ENCODE peak calls at places on chromosomes 4 and X, in five cellular contexts. K is cardiac muscle cell, W is left ventricle myocardium inferior, L is stomach, H is IMR-90. A is an unnamed sample.

GRCh38 chrX:53155512-53156206 is 61.7 kb downstream of the KANTR start:
- DNase-seq in K (no peak), L (no peak), H (no peak), W (no peak), A (no peak)

GRCh38 chr4:22514431-22514830 is 1.4 kb downstream of the ADGRA3 start:
- DNase-seq in L (no peak), W (no peak), K (no peak), H (peak; percentile 43), A (no peak)

GRCh38 chr4:187826725-187827124 is 168.8 kb upstream of the ZFP42 start:
- DNase-seq in W (no peak), H (no peak), K (no peak), L (no peak), A (peak; percentile 41)

GRCh38 chrX:13013353-13014110 is 30.9 kb downstream of the FAM9C start:
- DNase-seq in L (no peak), K (peak; percentile 78), H (no peak), W (no peak), A (peak; percentile 72)

GRCh38 chr4:158895797-158896442 is 127.1 kb downstream of the FNIP2 start:
- DNase-seq in K (peak; percentile 45), L (peak; percentile 31), W (no peak), H (peak; percentile 46), A (no peak)

GRCh38 chrX:44094821-44095530 is 121.8 kb upstream of the NDP start:
- DNase-seq in L (no peak), W (no peak), K (no peak), H (no peak), A (no peak)

GRCh38 chr4:59655996-59656395 is 1544.1 kb upstream of the ADGRL3 start:
- DNase-seq in W (no peak), H (no peak), L (no peak), K (no peak), A (no peak)

GRCh38 chr4:155085843-155086530 is 122.4 kb upstream of the NPY2R start:
- DNase-seq in H (peak; percentile 3), W (no peak), K (peak; percentile 64), L (no peak), A (no peak)

GRCh38 chr4:117637347-117637746 is 396.9 kb upstream of the NDST3 start:
- DNase-seq in H (no peak), W (no peak), K (no peak), L (no peak), A (no peak)

GRCh38 chr4:1796486-1797204 is 3.6 kb downstream of the FGFR3 start:
- DNase-seq in W (no peak), L (no peak), H (no peak), K (no peak), A (no peak)

GRCh38 chrX:71252221-71252620 is 1.7 kb downstream of the ZMYM3 start:
- DNase-seq in H (no peak), W (no peak), K (no peak), L (no peak), A (no peak)

GRCh38 chr4:14929669-14930068 is 72.6 kb upstream of the CPEB2 start:
- DNase-seq in L (no peak), H (no peak), W (no peak), K (no peak), A (no peak)

GRCh38 chrX:121456315-121456714 is 408.9 kb downstream of the GLUD2 start:
- DNase-seq in W (no peak), K (no peak), L (no peak), H (no peak), A (no peak)

GRCh38 chr4:74501579-74501978 is 56.6 kb downstream of the AREG start:
- DNase-seq in H (peak; percentile 95), K (peak; percentile 80), L (no peak), W (no peak), A (no peak)

GRCh38 chrX:110951472-110952269 is 144.3 kb upstream of the PAK3 start:
- DNase-seq in W (no peak), H (no peak), L (no peak), K (no peak), A (no peak)

GRCh38 chr4:126859314-126859713 is 773.4 kb upstream of the INTU start:
- DNase-seq in W (no peak), K (no peak), L (no peak), H (no peak), A (no peak)

GRCh38 chr4:141046255-141046654 is 87.0 kb downstream of the RNF150 start:
- DNase-seq in K (peak; percentile 85), W (no peak), L (no peak), H (peak; percentile 100), A (no peak)

GRCh38 chr4:24810016-24810415 is 14.6 kb downstream of the SOD3 start:
- DNase-seq in K (no peak), H (peak; percentile 83), W (no peak), L (no peak), A (no peak)

GRCh38 chr4:76897522-76898384 is at the start of gene SOWAHB:
- DNase-seq in W (no peak), H (no peak), K (no peak), L (peak; percentile 93), A (no peak)

GRCh38 chrX:6228720-6229119 is at the start of gene NLGN4X:
- DNase-seq in L (no peak), K (no peak), W (no peak), H (no peak), A (peak; percentile 99)

GRCh38 chr4:145507636-145508035 is 26.0 kb downstream of the SMAD1 start:
- DNase-seq in K (peak; percentile 60), H (peak; percentile 56), W (no peak), L (no peak), A (no peak)

GRCh38 chr4:71212216-71212615 is 126.6 kb upstream of the SLC4A4 start:
- DNase-seq in W (no peak), K (peak; percentile 43), L (no peak), H (no peak), A (no peak)

GRCh38 chr4:85774489-85774888 is 299.5 kb downstream of the ARHGAP24 start:
- DNase-seq in W (no peak), L (no peak), K (no peak), H (no peak), A (no peak)

GRCh38 chr4:128653514-128654420 is 155.7 kb upstream of the JADE1 start:
- DNase-seq in H (peak; percentile 70), W (peak; percentile 56), L (no peak), K (peak; percentile 92), A (no peak)

GRCh38 chrX:50941638-50942037 is 31.1 kb downstream of the BMP15 start:
- DNase-seq in L (no peak), K (peak; percentile 0), H (no peak), W (no peak), A (peak; percentile 73)

GRCh38 chrX:14829643-14830042 is 43.2 kb downstream of the FANCB start:
- DNase-seq in K (no peak), H (no peak), L (no peak), W (no peak), A (no peak)

GRCh38 chr4:55123791-55124190 is 1.6 kb downstream of the KDR start:
- DNase-seq in H (no peak), K (no peak), L (no peak), W (no peak), A (peak; percentile 21)

DNA sequence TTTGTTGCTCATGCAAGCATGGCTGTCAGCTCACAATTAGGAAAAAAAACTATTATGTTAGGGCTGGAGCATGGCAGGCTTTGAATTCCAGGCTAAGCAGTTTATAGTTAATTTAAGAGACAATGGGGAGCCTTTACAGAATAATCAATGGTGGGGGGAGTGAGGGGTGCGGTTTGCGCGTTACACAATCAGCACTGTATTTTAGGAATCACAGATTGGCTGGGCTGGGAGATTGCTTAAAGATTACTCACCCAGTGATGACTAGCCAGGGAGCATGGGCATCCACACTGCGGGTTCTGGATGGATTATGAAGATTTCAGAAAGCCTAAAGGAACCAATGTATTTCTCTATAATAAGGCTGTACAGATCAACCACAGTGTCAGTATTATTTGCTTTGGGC is 186.6 kb downstream of the SOX3 start:
- DNase-seq in K (no peak), L (no peak), W (no peak), H (no peak), A (no peak)
- H3K4me1 ChIP-seq in K (no peaks in the 10 kb centered on the region), L (no peaks in the 10 kb centered on the region), W (no peaks in the 10 kb centered on the region), H (no peaks in the 10 kb centered on the region), A (no peaks in the 10 kb centered on the region)

GRCh38 chrX:153560466-153560865 is 38.5 kb downstream of the CCNQ start:
- DNase-seq in K (no peak), H (no peak), L (no peak), W (no peak), A (no peak)
- H3K4me1 ChIP-seq in K (no peaks in the 10 kb centered on the region), H (no peaks in the 10 kb centered on the region), L (no peaks in the 10 kb centered on the region), W (no peaks in the 10 kb centered on the region), A (peaks cover 3% of the 10 kb centered on the region)

GRCh38 chr4:102472441-102473013 is 28.6 kb upstream of the NFKB1 start:
- DNase-seq in W (no peak), L (no peak), H (no peak), K (no peak), A (no peak)

GRCh38 chr4:102466298-102466697 is 34.9 kb upstream of the NFKB1 start:
- DNase-seq in K (peak; percentile 21), L (no peak), W (no peak), H (peak; percentile 7), A (no peak)

GRCh38 chr4:102474736-102475504 is 26.2 kb upstream of the NFKB1 start:
- DNase-seq in W (no peak), H (no peak), L (no peak), K (no peak), A (no peak)

GRCh38 chr4:102473476-102473875 is 27.7 kb upstream of the NFKB1 start:
- DNase-seq in H (no peak), K (no peak), L (no peak), W (no peak), A (no peak)

DNA sequence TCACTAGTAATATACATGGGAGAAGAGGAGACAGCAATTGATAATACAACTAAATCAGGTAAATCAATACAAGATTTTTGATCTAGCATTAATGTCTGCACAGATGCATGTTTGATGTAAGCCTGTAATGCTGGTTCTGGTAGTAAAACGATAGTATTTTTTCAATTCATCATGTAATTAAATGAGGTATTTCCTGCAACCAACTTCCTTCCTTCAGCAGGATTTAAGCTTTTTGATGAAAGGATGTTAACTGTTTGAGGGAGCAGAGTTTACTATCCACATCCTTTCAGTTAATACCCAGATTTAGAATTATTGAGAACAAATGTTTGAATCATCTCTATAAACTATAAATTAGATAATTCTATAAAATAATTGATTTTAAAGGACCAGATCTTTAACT is 31.4 kb upstream of the NFKB1 start:
- DNase-seq in W (no peak), H (no peak), L (no peak), K (no peak), A (no peak)
- H3K4me1 ChIP-seq in W (no peaks in the 10 kb centered on the region), H (no peaks in the 10 kb centered on the region), L (no peaks in the 10 kb centered on the region), K (no peaks in the 10 kb centered on the region), A (no peaks in the 10 kb centered on the region)

DNA sequence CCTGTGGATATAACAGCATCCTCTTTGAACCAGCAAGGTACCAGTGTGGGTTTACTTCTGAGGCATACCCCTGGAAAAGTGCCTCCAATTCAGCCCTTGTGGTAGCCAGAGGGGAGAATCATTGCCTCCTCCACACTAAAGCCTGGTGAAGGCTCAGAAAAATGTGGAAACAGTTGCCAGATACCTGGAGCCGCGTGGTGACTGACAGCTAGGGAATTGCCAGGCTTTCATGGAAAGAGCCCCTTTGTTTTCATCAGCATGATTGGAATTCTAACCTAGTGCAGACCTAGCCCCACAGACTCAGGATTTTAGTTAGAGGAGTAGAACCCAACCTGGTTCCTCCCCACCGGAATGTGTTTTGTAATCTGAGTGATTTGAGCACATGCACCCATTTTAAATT is 168.5 kb upstream of the KLF3 start:
- DNase-seq in K (no peak), H (no peak), W (no peak), L (no peak), A (no peak)
- H3K4me1 ChIP-seq in K (no peaks in the 10 kb centered on the region), H (no peaks in the 10 kb centered on the region), W (peaks cover 5% of the 10 kb centered on the region), L (peaks cover 4% of the 10 kb centered on the region), A (no peaks in the 10 kb centered on the region)